ENCODE peak calls at places on chromosomes 4 and X, in seven cellular contexts. O, T, D, Y, N, F and L are unnamed samples.

GRCh38 chrX:78532363-78532762 is 126.8 kb downstream of the RTL3 start:
- DNase-seq in O (no peak), T (no peak), D (no peak), Y (no peak), N (no peak), F (no peak), L (no peak)

GRCh38 chrX:49273181-49273727 is 3.7 kb downstream of the PPP1R3F start:
- DNase-seq in O (no peak), T (no peak), D (no peak), Y (no peak), N (no peak), F (no peak), L (no peak)

GRCh38 chrX:15750611-15751159 is 12.6 kb downstream of the CA5B start:
- DNase-seq in O (no peak), T (no peak), D (no peak), Y (no peak), N (no peak), F (no peak), L (no peak)

GRCh38 chr4:54226399-54227260 is 2.5 kb upstream of the PDGFRA start:
- DNase-seq in O (peak), T (peak), D (peak), Y (peak), N (peak), F (peak), L (no peak)

GRCh38 chr4:47238697-47239096 is 207.3 kb downstream of the GABRB1 start:
- DNase-seq in O (no peak), T (no peak), D (no peak), Y (no peak), N (no peak), F (peak), L (no peak)

GRCh38 chr4:40957281-40957680 is 207.5 kb downstream of the NSUN7 start:
- DNase-seq in O (no peak), T (no peak), D (no peak), Y (no peak), N (no peak), F (no peak), L (no peak)

GRCh38 chr4:1872918-1873269 is 1.7 kb downstream of the NSD2 start:
- DNase-seq in O (no peak), T (no peak), D (no peak), Y (no peak), N (no peak), F (peak), L (no peak)

GRCh38 chr4:41753942-41754341 is 5.4 kb upstream of the PHOX2B start:
- DNase-seq in O (no peak), T (no peak), D (no peak), Y (no peak), N (no peak), F (no peak), L (no peak)

GRCh38 chrX:110732274-110732673 is 63.3 kb downstream of the CHRDL1 start:
- DNase-seq in O (no peak), T (no peak), D (no peak), Y (no peak), N (no peak), F (no peak), L (no peak)

GRCh38 chr4:121696140-121696640 is 590 bp downstream of the ANXA5 start:
- DNase-seq in O (peak), T (peak), D (peak), Y (peak), N (peak), F (peak), L (peak)

GRCh38 chrX:12329476-12329875 is 191.2 kb downstream of the FRMPD4 start:
- DNase-seq in O (no peak), T (no peak), D (no peak), Y (no peak), N (no peak), F (no peak), L (no peak)

GRCh38 chrX:136616987-136617685 is 30.8 kb upstream of the CD40LG start:
- DNase-seq in O (no peak), T (no peak), D (no peak), Y (no peak), N (no peak), F (no peak), L (no peak)

GRCh38 chr4:86015412-86016350 is 344.2 kb downstream of the MAPK10 start:
- DNase-seq in O (no peak), T (no peak), D (no peak), Y (no peak), N (no peak), F (peak), L (no peak)

GRCh38 chr4:73704314-73705055 is 35.9 kb upstream of the CXCL8 start:
- DNase-seq in O (peak), T (no peak), D (no peak), Y (no peak), N (peak), F (peak), L (peak)

DNA sequence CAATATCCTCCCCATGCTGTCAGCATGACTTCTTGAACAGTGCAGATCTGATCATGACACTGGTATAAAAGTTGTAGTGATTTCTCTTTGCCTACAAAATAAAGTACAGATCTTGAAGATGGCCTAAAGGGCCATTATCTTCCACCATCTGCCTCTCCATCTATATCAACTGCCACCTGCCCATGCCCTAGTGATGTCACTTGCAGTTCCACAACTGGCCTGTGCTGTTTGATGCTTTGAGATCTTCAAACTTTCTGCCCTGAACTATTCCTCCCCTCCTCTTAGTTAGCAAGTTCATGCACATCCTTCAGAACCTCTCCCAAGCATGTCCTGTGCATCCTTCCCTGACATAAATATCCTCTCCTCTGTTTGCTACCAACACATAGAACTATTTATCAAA is 217.0 kb downstream of the SOWAHB start:
- DNase-seq in O (no peak), T (no peak), D (no peak), Y (no peak), N (no peak), F (no peak), L (no peak)
- TF ChIP-seq CTCF in O (no peak), T (no peak), D (no peak), Y (no peak), N (no peak), F (no peak), L (no peak)

GRCh38 chr4:172515266-172515879 is 653.2 kb upstream of the GALNT7 start:
- DNase-seq in O (no peak), T (no peak), D (no peak), Y (no peak), N (no peak), F (peak), L (no peak)
- TF ChIP-seq CTCF in O (no peak), T (no peak), D (no peak), Y (no peak), N (no peak), F (no peak), L (no peak)

GRCh38 chr4:156190606-156191005 is 236.9 kb upstream of the CTSO start:
- DNase-seq in O (no peak), T (no peak), D (no peak), Y (no peak), N (peak), F (peak), L (no peak)

GRCh38 chr4:156182269-156182668 is 228.6 kb upstream of the CTSO start:
- DNase-seq in O (no peak), T (no peak), D (no peak), Y (no peak), N (no peak), F (no peak), L (no peak)

GRCh38 chr4:156191382-156191781 is 237.7 kb upstream of the CTSO start:
- DNase-seq in O (no peak), T (no peak), D (no peak), Y (no peak), N (no peak), F (no peak), L (no peak)

GRCh38 chr4:156188596-156188995 is 234.9 kb upstream of the CTSO start:
- DNase-seq in O (no peak), T (no peak), D (no peak), Y (no peak), N (no peak), F (no peak), L (no peak)

GRCh38 chr4:156185514-156185913 is 231.8 kb upstream of the CTSO start:
- DNase-seq in O (no peak), T (no peak), D (no peak), Y (no peak), N (no peak), F (no peak), L (no peak)
- TF ChIP-seq CTCF in O (no peak), T (no peak), D (no peak), Y (peak), N (no peak), F (no peak), L (no peak)

GRCh38 chr4:131091896-131092295 is 1995.9 kb downstream of the C4orf33 start:
- DNase-seq in O (no peak), T (no peak), D (no peak), Y (no peak), N (no peak), F (peak), L (no peak)
- TF ChIP-seq CTCF in O (peak), T (peak), D (peak), Y (no peak), N (no peak), F (peak), L (peak)

DNA sequence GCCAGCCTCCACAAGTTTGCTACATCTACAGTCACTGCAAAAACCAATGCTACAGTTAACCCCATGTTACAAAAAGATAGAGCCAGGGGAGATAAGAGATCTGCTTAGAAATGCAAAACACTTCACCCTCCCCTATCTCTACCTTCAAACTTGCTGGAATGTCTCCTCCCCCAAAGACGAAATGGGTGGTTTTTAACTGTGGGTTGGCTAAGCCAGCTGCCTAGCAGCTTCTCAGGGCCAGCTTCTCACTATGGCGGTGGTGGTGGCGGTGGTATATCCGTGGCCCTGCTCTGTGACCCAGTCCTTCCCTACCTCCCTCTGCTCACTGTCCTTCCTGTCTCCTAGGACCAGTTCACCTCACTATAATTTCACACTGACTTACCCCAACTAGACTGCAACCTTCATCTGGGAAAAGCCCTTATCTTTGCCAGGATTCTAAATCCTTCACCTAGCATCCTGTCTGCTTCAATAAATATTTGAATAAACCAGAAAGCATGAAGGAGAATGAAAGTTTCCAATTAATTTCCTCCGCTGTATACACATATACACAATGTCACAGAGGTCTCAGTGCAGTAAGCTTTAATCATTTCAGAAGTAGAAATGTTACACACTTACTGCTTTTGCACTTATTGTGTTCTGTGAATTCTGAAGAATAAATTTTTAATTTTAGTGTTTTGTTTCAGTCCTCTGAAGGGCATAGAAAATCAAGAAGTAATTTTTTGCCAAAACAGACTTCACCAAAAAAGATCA is 46.3 kb downstream of the SH3KBP1 start:
- DNase-seq in O (no peak), T (no peak), D (no peak), Y (no peak), N (no peak), F (peak), L (no peak)
- TF ChIP-seq CTCF in O (no peak), T (no peak), D (no peak), Y (no peak), N (no peak), F (no peak), L (no peak)

GRCh38 chrX:53047228-53047627 is 1.4 kb upstream of the GPR173 start:
- DNase-seq in O (no peak), T (no peak), D (no peak), Y (no peak), N (no peak), F (no peak), L (no peak)
- TF ChIP-seq CTCF in O (no peak), T (peak), D (peak), Y (peak), N (peak), F (peak), L (no peak)